ENCODE peak calls at places on chromosomes 7 and 10, in seven cellular contexts. W is adrenal gland; N is right atrium auricular region; J is lower lobe of right lung; Z is endodermal cell; H is CD4-positive, CD25-positive, alpha-beta regulatory T cell; Y is fibroblast of lung. Q is an unnamed sample.

GRCh38 chr7:127035203-127035849 is 217.4 kb downstream of the GRM8 start:
- DNase-seq in W (no peak), N (no peak), J (no peak), Z (no peak), H (no peak), Y (no peak), Q (no peak)

GRCh38 chr10:113720386-113720785 is 31.1 kb upstream of the PLEKHS1 start:
- DNase-seq in W (no peak), N (no peak), J (no peak), Z (no peak), H (no peak), Y (no peak), Q (no peak)

GRCh38 chr10:87927091-87927490 is 63.7 kb downstream of the PTEN start:
- DNase-seq in W (no peak), N (no peak), J (no peak), Z (no peak), H (no peak), Y (no peak), Q (no peak)

GRCh38 chr7:56007167-56007652 is 42.8 kb downstream of the NIPSNAP2 start:
- DNase-seq in W (no peak), N (no peak), J (no peak), Z (no peak), H (no peak), Y (no peak), Q (no peak)

GRCh38 chr10:113961261-113961938 is 82.3 kb upstream of the ADRB1 start:
- DNase-seq in W (no peak), N (no peak), J (no peak), Z (peak; percentile 65), H (peak; percentile 93), Y (no peak), Q (no peak)

GRCh38 chr7:56121440-56121839 is 5.2 kb upstream of the NUPR2 start:
- DNase-seq in W (no peak), N (no peak), J (no peak), Z (no peak), H (no peak), Y (no peak), Q (no peak)

GRCh38 chr10:48792687-48793096 is 108.0 kb downstream of the WDFY4 start:
- DNase-seq in W (peak; percentile 25), N (peak; percentile 56), J (no peak), Z (no peak), H (peak; percentile 88), Y (peak; percentile 30), Q (no peak)

GRCh38 chr7:111827863-111828504 is 265.7 kb upstream of the IMMP2L start:
- DNase-seq in W (no peak), N (no peak), J (no peak), Z (no peak), H (no peak), Y (peak; percentile 27), Q (no peak)

GRCh38 chr10:89327803-89328441 is at the start of gene IFIT3:
- DNase-seq in W (peak; percentile 80), N (peak; percentile 87), J (peak; percentile 53), Z (no peak), H (peak; percentile 74), Y (peak; percentile 96), Q (peak; percentile 80)

GRCh38 chr10:113555245-113555644 is 2.4 kb downstream of the HABP2 start:
- DNase-seq in W (no peak), N (no peak), J (no peak), Z (no peak), H (no peak), Y (no peak), Q (no peak)

GRCh38 chr10:85622425-85622824 is 744.2 kb downstream of the GRID1 start:
- DNase-seq in W (no peak), N (no peak), J (no peak), Z (peak; percentile 29), H (no peak), Y (no peak), Q (no peak)

GRCh38 chr10:59362184-59362966 is at the start of gene FAM13C:
- DNase-seq in W (peak; percentile 86), N (peak; percentile 68), J (peak; percentile 74), Z (peak; percentile 94), H (peak; percentile 1), Y (peak; percentile 65), Q (peak; percentile 86)

GRCh38 chr10:117545141-117546019 is 2.8 kb downstream of the EMX2 start:
- DNase-seq in W (no peak), N (no peak), J (no peak), Z (peak; percentile 82), H (no peak), Y (no peak), Q (peak; percentile 43)

GRCh38 chr7:122791959-122792545 is 89.3 kb upstream of the RNF148 start:
- DNase-seq in W (no peak), N (no peak), J (no peak), Z (no peak), H (no peak), Y (no peak), Q (no peak)

GRCh38 chr7:45920543-45921380 is at the start of gene IGFBP3:
- DNase-seq in W (peak; percentile 30), N (no peak), J (peak; percentile 55), Z (peak; percentile 89), H (peak; percentile 12), Y (peak; percentile 67), Q (peak; percentile 57)

GRCh38 chr10:34908472-34908871 is 93.4 kb upstream of the PARD3 start:
- DNase-seq in W (no peak), N (no peak), J (no peak), Z (no peak), H (no peak), Y (peak; percentile 16), Q (no peak)

GRCh38 chr7:20267482-20267881 is 50.3 kb upstream of the MACC1 start:
- DNase-seq in W (no peak), N (no peak), J (no peak), Z (peak; percentile 62), H (peak; percentile 13), Y (no peak), Q (no peak)

GRCh38 chr10:124651402-124651887 is 92.7 kb downstream of the FAM53B start:
- DNase-seq in W (no peak), N (no peak), J (no peak), Z (no peak), H (no peak), Y (no peak), Q (no peak)

GRCh38 chr10:113252650-113253560 is 299.9 kb upstream of the HABP2 start:
- DNase-seq in W (no peak), N (no peak), J (no peak), Z (no peak), H (no peak), Y (no peak), Q (no peak)

GRCh38 chr7:39526676-39527075 is 39.5 kb upstream of the YAE1 start:
- DNase-seq in W (no peak), N (no peak), J (no peak), Z (no peak), H (no peak), Y (no peak), Q (no peak)

GRCh38 chr7:39529582-39529981 is 36.6 kb upstream of the YAE1 start:
- DNase-seq in W (no peak), N (no peak), J (no peak), Z (no peak), H (no peak), Y (no peak), Q (no peak)

GRCh38 chr7:39527296-39527695 is 38.9 kb upstream of the YAE1 start:
- DNase-seq in W (no peak), N (no peak), J (no peak), Z (no peak), H (no peak), Y (no peak), Q (no peak)

GRCh38 chr7:39527951-39528350 is 38.3 kb upstream of the YAE1 start:
- DNase-seq in W (no peak), N (no peak), J (no peak), Z (no peak), H (no peak), Y (peak; percentile 7), Q (no peak)

GRCh38 chr7:39525926-39526325 is 40.3 kb upstream of the YAE1 start:
- DNase-seq in W (no peak), N (no peak), J (no peak), Z (no peak), H (no peak), Y (no peak), Q (no peak)
- H3K4me3 ChIP-seq in W (no peak overlapping the region), N (no peak overlapping the region), J (no peak overlapping the region), Z (no peak overlapping the region), H (no peak overlapping the region), Y (no peak overlapping the region), Q (no peak overlapping the region)

GRCh38 chr10:119427263-119427864 is 115.2 kb downstream of the RGS10 start:
- DNase-seq in W (no peak), N (no peak), J (no peak), Z (no peak), H (no peak), Y (no peak), Q (peak; percentile 7)
- H3K36me3 ChIP-seq in W (peaks cover 30% of the 10 kb centered on the region), N (peaks cover 74% of the 10 kb centered on the region), J (peaks cover 71% of the 10 kb centered on the region), Z (no peaks in the 10 kb centered on the region), H (peaks cover 55% of the 10 kb centered on the region), Y (peaks cover 38% of the 10 kb centered on the region), Q (peaks cover 18% of the 10 kb centered on the region)

GRCh38 chr7:2759736-2760097 is 71.7 kb downstream of the AMZ1 start:
- DNase-seq in W (peak; percentile 82), N (no peak), J (no peak), Z (no peak), H (no peak), Y (no peak), Q (peak; percentile 65)

GRCh38 chr7:2761801-2762497 is 73.9 kb downstream of the AMZ1 start:
- DNase-seq in W (no peak), N (no peak), J (no peak), Z (no peak), H (no peak), Y (no peak), Q (no peak)

GRCh38 chr7:2761131-2761624 is 73.2 kb downstream of the AMZ1 start:
- DNase-seq in W (peak; percentile 31), N (no peak), J (no peak), Z (no peak), H (no peak), Y (no peak), Q (peak; percentile 76)

GRCh38 chr7:2758673-2759603 is 70.9 kb downstream of the AMZ1 start:
- DNase-seq in W (no peak), N (no peak), J (no peak), Z (no peak), H (peak; percentile 21), Y (no peak), Q (peak; percentile 44)

DNA sequence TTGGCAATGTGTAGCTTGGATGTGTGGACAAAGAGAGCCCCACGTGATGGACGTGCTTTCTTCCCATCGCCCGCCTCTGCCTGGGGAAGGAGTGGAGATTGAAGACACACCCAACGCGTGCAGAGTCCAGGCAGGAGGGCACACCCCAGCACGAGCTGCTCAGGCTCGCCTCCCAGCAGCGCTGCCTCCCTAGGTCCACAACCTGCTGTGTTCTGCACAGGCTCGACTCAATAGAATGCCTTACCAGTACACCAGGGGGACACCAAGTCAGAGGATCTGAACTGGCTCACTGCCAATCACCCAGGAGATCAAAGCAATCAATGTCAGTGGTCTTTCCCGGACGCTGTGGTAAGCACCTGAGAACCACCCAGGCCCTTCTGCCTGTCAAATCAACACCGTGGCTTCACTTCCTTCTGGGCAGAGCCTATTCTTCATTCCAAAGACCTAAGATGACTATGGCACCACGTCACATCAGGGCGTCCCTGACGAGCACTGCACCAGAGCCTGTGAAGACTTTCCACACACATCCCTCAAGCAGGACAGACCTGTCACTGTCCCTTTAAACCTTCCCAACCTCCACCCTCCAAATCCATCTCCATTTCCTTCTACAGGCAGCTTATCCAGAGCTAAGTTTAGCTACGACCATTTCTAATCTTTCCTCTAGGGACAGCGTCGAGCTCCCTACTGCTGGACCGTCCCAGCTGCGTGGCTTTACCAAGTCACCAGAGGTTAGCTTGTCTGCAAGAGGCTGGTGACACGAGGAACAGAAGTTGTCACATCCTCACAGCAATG is 72.3 kb downstream of the AMZ1 start:
- DNase-seq in W (peak; percentile 90), N (no peak), J (peak; percentile 72), Z (peak; percentile 87), H (peak; percentile 20), Y (peak; percentile 52), Q (peak; percentile 74)
- H3K27ac ChIP-seq in W (peak overlapping the region; percentile 50), N (peak overlapping the region; percentile 91), J (peak overlapping the region; percentile 34), Z (peak overlapping the region; percentile 61), H (no peak overlapping the region), Y (peak overlapping the region; percentile 91), Q (no peak overlapping the region)

GRCh38 chr10:73131913-73132686 is 21.8 kb downstream of the NUDT13 start:
- DNase-seq in W (no peak), N (no peak), J (no peak), Z (no peak), H (no peak), Y (no peak), Q (no peak)
- H3K4me3 ChIP-seq in W (no peak overlapping the region), N (no peak overlapping the region), J (no peak overlapping the region), Z (no peak overlapping the region), H (no peak overlapping the region), Y (no peak overlapping the region), Q (no peak overlapping the region)

Q was measured in aorta.